ENCODE peak calls at places on chromosomes 16 and 17, in seven cellular contexts. One of them, this sample, is unnamed. For H3K4me1, the result is how much of the 10 kb centered on the place peaks cover.

GRCh38 chr16:782263-782662 is 5.9 kb downstream of the RPUSD1 start:
- DNase-seq in GM12878: no peak
- DNase-seq in H9: no peak
- DNase-seq in ovary: no peak
- DNase-seq in mesendoderm: no peak
- DNase-seq in transverse colon: no peak
- DNase-seq in lung: no peak
- DNase-seq in this sample: no peak

GRCh38 chr17:78986048-78986648 is 6.4 kb upstream of the LGALS3BP start:
- DNase-seq in GM12878: no peak
- DNase-seq in mesendoderm: no peak
- DNase-seq in lung: no peak
- DNase-seq in transverse colon: peak
- DNase-seq in H9: no peak
- DNase-seq in ovary: no peak
- DNase-seq in this sample: no peak

GRCh38 chr16:12898556-12898955 is 2.8 kb upstream of the SHISA9 start:
- DNase-seq in ovary: no peak
- DNase-seq in GM12878: no peak
- DNase-seq in transverse colon: no peak
- DNase-seq in mesendoderm: peak
- DNase-seq in lung: no peak
- DNase-seq in H9: peak
- DNase-seq in this sample: no peak

GRCh38 chr16:10988879-10989278 is 44.5 kb downstream of the CLEC16A start:
- DNase-seq in ovary: no peak
- DNase-seq in H9: no peak
- DNase-seq in transverse colon: no peak
- DNase-seq in GM12878: no peak
- DNase-seq in lung: no peak
- DNase-seq in mesendoderm: no peak
- DNase-seq in this sample: no peak

GRCh38 chr17:15006421-15006820 is 258.7 kb downstream of the PMP22 start:
- DNase-seq in H9: no peak
- DNase-seq in lung: no peak
- DNase-seq in transverse colon: no peak
- DNase-seq in ovary: no peak
- DNase-seq in mesendoderm: no peak
- DNase-seq in GM12878: no peak
- DNase-seq in this sample: no peak

GRCh38 chr16:760498-761343 is at the start of gene MSLN:
- DNase-seq in ovary: no peak
- DNase-seq in GM12878: no peak
- DNase-seq in mesendoderm: no peak
- DNase-seq in H9: no peak
- DNase-seq in lung: peak
- DNase-seq in transverse colon: no peak
- DNase-seq in this sample: no peak

GRCh38 chr17:15096511-15096910 is 168.6 kb downstream of the PMP22 start:
- DNase-seq in ovary: no peak
- DNase-seq in GM12878: no peak
- DNase-seq in lung: no peak
- DNase-seq in mesendoderm: no peak
- DNase-seq in transverse colon: no peak
- DNase-seq in H9: no peak
- DNase-seq in this sample: no peak

GRCh38 chr16:50303041-50303604 is 36.8 kb downstream of the ADCY7 start:
- DNase-seq in mesendoderm: no peak
- DNase-seq in transverse colon: no peak
- DNase-seq in lung: no peak
- DNase-seq in GM12878: no peak
- DNase-seq in ovary: peak
- DNase-seq in H9: peak
- DNase-seq in this sample: peak

DNA sequence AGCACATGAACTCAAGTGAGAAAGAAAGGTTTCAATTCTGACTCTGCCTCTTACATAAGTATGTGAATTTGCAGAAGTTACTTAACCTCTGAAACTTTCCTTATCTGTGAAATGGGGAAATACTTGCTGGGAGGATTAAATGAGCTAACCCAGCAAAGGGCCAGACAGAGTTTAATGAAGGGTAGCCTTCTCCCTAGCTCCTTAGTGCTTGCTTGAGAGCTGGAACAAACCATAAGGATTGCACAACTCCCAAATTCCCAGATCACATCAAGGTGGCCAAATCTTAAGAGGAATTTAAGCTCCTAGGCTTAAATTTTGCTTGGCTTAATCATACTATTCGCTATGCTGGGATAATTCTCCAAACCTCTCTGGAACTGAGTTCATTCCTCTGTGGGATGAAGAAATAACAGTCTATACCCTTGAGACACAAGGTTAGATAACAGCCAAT is 11.8 kb upstream of the WSB1 start:
- DNase-seq in lung: no peak
- DNase-seq in mesendoderm: no peak
- DNase-seq in transverse colon: no peak
- DNase-seq in H9: no peak
- DNase-seq in GM12878: peak
- DNase-seq in ovary: no peak
- DNase-seq in this sample: no peak
- H3K4me1 ChIP-seq in lung: under half
- H3K4me1 ChIP-seq in mesendoderm: under half
- H3K4me1 ChIP-seq in transverse colon: under half
- H3K4me1 ChIP-seq in H9: under half
- H3K4me1 ChIP-seq in GM12878: under half
- H3K4me1 ChIP-seq in ovary: under half
- H3K4me1 ChIP-seq in this sample: under half

GRCh38 chr17:75874323-75875181 is 3.8 kb downstream of the TRIM47 start:
- DNase-seq in mesendoderm: no peak
- DNase-seq in lung: no peak
- DNase-seq in H9: no peak
- DNase-seq in GM12878: no peak
- DNase-seq in transverse colon: no peak
- DNase-seq in ovary: no peak
- DNase-seq in this sample: peak
- H3K4me1 ChIP-seq in mesendoderm: under half
- H3K4me1 ChIP-seq in lung: under half
- H3K4me1 ChIP-seq in H9: under half
- H3K4me1 ChIP-seq in GM12878: under half
- H3K4me1 ChIP-seq in transverse colon: under half
- H3K4me1 ChIP-seq in ovary: under half
- H3K4me1 ChIP-seq in this sample: under half

GRCh38 chr17:68291836-68292688 is 767 bp downstream of the ARSG start:
- DNase-seq in H9: peak
- DNase-seq in ovary: peak
- DNase-seq in mesendoderm: peak
- DNase-seq in lung: peak
- DNase-seq in transverse colon: peak
- DNase-seq in GM12878: peak
- DNase-seq in this sample: peak
- H3K4me1 ChIP-seq in H9: under half
- H3K4me1 ChIP-seq in ovary: under half
- H3K4me1 ChIP-seq in mesendoderm: under half
- H3K4me1 ChIP-seq in lung: under half
- H3K4me1 ChIP-seq in transverse colon: under half
- H3K4me1 ChIP-seq in GM12878: under half
- H3K4me1 ChIP-seq in this sample: under half

GRCh38 chr17:76246080-76247066 is 6.1 kb upstream of the RNF157 start:
- DNase-seq in ovary: no peak
- DNase-seq in mesendoderm: no peak
- DNase-seq in lung: no peak
- DNase-seq in H9: no peak
- DNase-seq in transverse colon: peak
- DNase-seq in GM12878: peak
- DNase-seq in this sample: peak

GRCh38 chr17:76250141-76250540 is 9.8 kb upstream of the RNF157 start:
- DNase-seq in transverse colon: no peak
- DNase-seq in lung: no peak
- DNase-seq in mesendoderm: no peak
- DNase-seq in GM12878: no peak
- DNase-seq in H9: no peak
- DNase-seq in ovary: no peak
- DNase-seq in this sample: peak

GRCh38 chr17:76251478-76252039 is 11.3 kb upstream of the RNF157 start:
- DNase-seq in ovary: no peak
- DNase-seq in GM12878: no peak
- DNase-seq in H9: no peak
- DNase-seq in lung: no peak
- DNase-seq in mesendoderm: no peak
- DNase-seq in transverse colon: no peak
- DNase-seq in this sample: peak

GRCh38 chr17:76247304-76247703 is 7.0 kb upstream of the RNF157 start:
- DNase-seq in GM12878: no peak
- DNase-seq in mesendoderm: no peak
- DNase-seq in ovary: no peak
- DNase-seq in transverse colon: no peak
- DNase-seq in H9: no peak
- DNase-seq in lung: no peak
- DNase-seq in this sample: no peak

GRCh38 chr17:76248013-76248782 is 7.9 kb upstream of the RNF157 start:
- DNase-seq in transverse colon: no peak
- DNase-seq in mesendoderm: no peak
- DNase-seq in lung: no peak
- DNase-seq in ovary: no peak
- DNase-seq in GM12878: no peak
- DNase-seq in H9: no peak
- DNase-seq in this sample: no peak
- H3K4me1 ChIP-seq in transverse colon: under half
- H3K4me1 ChIP-seq in mesendoderm: under half
- H3K4me1 ChIP-seq in lung: under half
- H3K4me1 ChIP-seq in ovary: under half
- H3K4me1 ChIP-seq in GM12878: half or more
- H3K4me1 ChIP-seq in H9: under half
- H3K4me1 ChIP-seq in this sample: under half

DNA sequence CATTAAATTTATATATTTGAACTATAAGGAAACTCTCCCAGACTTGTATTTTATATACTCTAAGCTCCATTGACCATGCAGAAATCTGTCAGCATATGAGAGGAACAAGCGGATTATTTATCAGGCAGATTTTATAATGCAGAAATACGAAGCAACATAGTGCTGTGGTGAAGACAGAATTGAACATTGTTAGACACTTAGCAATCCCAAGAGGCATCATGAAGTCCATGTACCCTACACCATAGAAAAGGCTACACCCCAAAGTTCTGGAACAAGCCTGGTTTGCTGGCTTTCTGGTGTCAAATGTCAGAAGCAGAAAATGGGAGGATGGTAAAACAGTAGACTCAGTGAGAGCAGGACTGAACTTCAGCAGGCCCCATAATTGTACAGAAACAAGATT is 241.1 kb downstream of the PRKCA start:
- DNase-seq in GM12878: no peak
- DNase-seq in transverse colon: no peak
- DNase-seq in mesendoderm: no peak
- DNase-seq in H9: no peak
- DNase-seq in lung: no peak
- DNase-seq in ovary: no peak
- DNase-seq in this sample: no peak
- H3K4me1 ChIP-seq in GM12878: under half
- H3K4me1 ChIP-seq in transverse colon: under half
- H3K4me1 ChIP-seq in mesendoderm: under half
- H3K4me1 ChIP-seq in H9: under half
- H3K4me1 ChIP-seq in lung: under half
- H3K4me1 ChIP-seq in ovary: under half
- H3K4me1 ChIP-seq in this sample: under half

GRCh38 chr16:56779956-56780355 is 50.0 kb downstream of the NUP93 start:
- DNase-seq in ovary: no peak
- DNase-seq in lung: no peak
- DNase-seq in GM12878: no peak
- DNase-seq in transverse colon: no peak
- DNase-seq in H9: no peak
- DNase-seq in mesendoderm: no peak
- DNase-seq in this sample: no peak
- H3K4me1 ChIP-seq in ovary: under half
- H3K4me1 ChIP-seq in lung: under half
- H3K4me1 ChIP-seq in GM12878: under half
- H3K4me1 ChIP-seq in transverse colon: under half
- H3K4me1 ChIP-seq in H9: under half
- H3K4me1 ChIP-seq in mesendoderm: under half
- H3K4me1 ChIP-seq in this sample: under half

DNA sequence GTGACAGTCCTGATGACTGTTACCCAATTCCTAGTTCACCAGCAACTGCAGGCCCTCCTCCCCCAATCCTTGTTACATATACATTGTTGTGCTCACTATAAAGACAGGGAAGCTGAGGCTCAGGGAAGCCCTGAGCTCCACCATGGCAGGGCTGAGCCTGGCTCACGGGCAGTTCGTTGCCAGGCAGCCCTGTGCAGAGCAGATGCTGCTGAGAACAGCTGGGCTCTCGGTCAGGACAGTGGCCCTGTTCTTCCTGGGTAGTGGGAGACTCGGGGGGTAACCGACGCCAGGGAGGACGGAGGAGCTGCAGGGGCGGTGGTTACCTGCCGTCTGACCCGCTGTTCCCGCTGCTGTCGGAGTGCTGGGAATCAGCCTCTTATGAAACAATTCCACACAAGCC is 80.9 kb upstream of the ZNF469 start:
- DNase-seq in GM12878: no peak
- DNase-seq in mesendoderm: no peak
- DNase-seq in H9: no peak
- DNase-seq in ovary: no peak
- DNase-seq in transverse colon: no peak
- DNase-seq in lung: no peak
- DNase-seq in this sample: peak
- H3K4me1 ChIP-seq in GM12878: under half
- H3K4me1 ChIP-seq in mesendoderm: under half
- H3K4me1 ChIP-seq in H9: under half
- H3K4me1 ChIP-seq in ovary: under half
- H3K4me1 ChIP-seq in transverse colon: under half
- H3K4me1 ChIP-seq in lung: under half
- H3K4me1 ChIP-seq in this sample: under half